ENCODE peak calls at places on chromosome 18, in seven cellular contexts. One of them, this sample, is unnamed.

GRCh38 chr18:28168725-28169124 is 8.2 kb downstream of the CDH2 start:
- DNase-seq in fibroblast of pulmonary artery: no peak
- DNase-seq in anterior cingulate cortex: no peak
- DNase-seq in keratinocyte: no peak
- DNase-seq in T-helper 22 cell: no peak
- DNase-seq in NCI-H460: no peak
- DNase-seq in colonic mucosa: no peak
- DNase-seq in this sample: no peak

GRCh38 chr18:2883137-2883671 is 36.4 kb downstream of the EMILIN2 start:
- DNase-seq in fibroblast of pulmonary artery: no peak
- DNase-seq in anterior cingulate cortex: no peak
- DNase-seq in keratinocyte: no peak
- DNase-seq in T-helper 22 cell: no peak
- DNase-seq in NCI-H460: no peak
- DNase-seq in colonic mucosa: no peak
- DNase-seq in this sample: peak; percentile 38

GRCh38 chr18:49016648-49017539 is 66.1 kb upstream of the SMAD7 start:
- DNase-seq in fibroblast of pulmonary artery: peak; percentile 79
- DNase-seq in anterior cingulate cortex: no peak
- DNase-seq in keratinocyte: no peak
- DNase-seq in T-helper 22 cell: no peak
- DNase-seq in NCI-H460: no peak
- DNase-seq in colonic mucosa: peak; percentile 18
- DNase-seq in this sample: peak; percentile 84

GRCh38 chr18:24726727-24727539 is 266.5 kb downstream of the HRH4 start:
- DNase-seq in fibroblast of pulmonary artery: peak; percentile 89
- DNase-seq in anterior cingulate cortex: peak; percentile 36
- DNase-seq in keratinocyte: no peak
- DNase-seq in T-helper 22 cell: no peak
- DNase-seq in NCI-H460: peak; percentile 49
- DNase-seq in colonic mucosa: peak; percentile 57
- DNase-seq in this sample: peak; percentile 79

GRCh38 chr18:52313213-52313612 is 26.8 kb upstream of the DCC start:
- DNase-seq in fibroblast of pulmonary artery: no peak
- DNase-seq in anterior cingulate cortex: no peak
- DNase-seq in keratinocyte: no peak
- DNase-seq in T-helper 22 cell: no peak
- DNase-seq in NCI-H460: no peak
- DNase-seq in colonic mucosa: no peak
- DNase-seq in this sample: no peak

GRCh38 chr18:80200171-80200931 is 47.0 kb downstream of the PARD6G start:
- DNase-seq in fibroblast of pulmonary artery: no peak
- DNase-seq in anterior cingulate cortex: peak; percentile 37
- DNase-seq in keratinocyte: no peak
- DNase-seq in T-helper 22 cell: no peak
- DNase-seq in NCI-H460: peak; percentile 9
- DNase-seq in colonic mucosa: no peak
- DNase-seq in this sample: peak; percentile 28

GRCh38 chr18:74774486-74774885 is 176.8 kb downstream of the ZNF407 start:
- DNase-seq in fibroblast of pulmonary artery: no peak
- DNase-seq in anterior cingulate cortex: no peak
- DNase-seq in keratinocyte: no peak
- DNase-seq in T-helper 22 cell: no peak
- DNase-seq in NCI-H460: no peak
- DNase-seq in colonic mucosa: no peak
- DNase-seq in this sample: no peak

GRCh38 chr18:74356959-74357358 is 41.3 kb downstream of the C18orf63 start:
- DNase-seq in fibroblast of pulmonary artery: no peak
- DNase-seq in anterior cingulate cortex: no peak
- DNase-seq in keratinocyte: no peak
- DNase-seq in T-helper 22 cell: no peak
- DNase-seq in NCI-H460: no peak
- DNase-seq in colonic mucosa: no peak
- DNase-seq in this sample: no peak

This sample was measured in GM23248.